ENCODE peak calls at places on chromosomes 12 and 14, in seven cellular contexts. W is T-helper 2 cell; G is RCC 7860; S is stimulated activated CD8-positive, alpha-beta memory T cell treated with anti-CD3 and anti-CD28 coated beads, Interleukin-4, amount 100 ng/mL, for 1 hour; J is WERI-Rb-1; Y is choroid plexus epithelial cell; R is H9. N is an unnamed sample.

GRCh38 chr12:52258335-52258901 is 16.0 kb upstream of the KRT86 start:
- DNase-seq in G (no peak), S (no peak), Y (peak), W (no peak), J (peak), R (peak), N (peak)

GRCh38 chr14:36655571-36655962 is 6.1 kb upstream of the PAX9 start:
- DNase-seq in G (no peak), J (no peak), S (no peak), W (no peak), R (peak), Y (no peak), N (no peak)

GRCh38 chr12:102883204-102883799 is 33.7 kb downstream of the PAH start:
- DNase-seq in R (peak), S (no peak), Y (peak), J (peak), G (no peak), W (no peak), N (peak)

GRCh38 chr14:59698793-59699192 is 122.2 kb upstream of the CCDC175 start:
- DNase-seq in R (no peak), G (no peak), S (no peak), J (no peak), Y (peak), W (no peak), N (peak)

GRCh38 chr14:96051642-96052540 is 12.7 kb downstream of the C14orf132 start:
- DNase-seq in G (no peak), W (no peak), S (no peak), J (peak), R (peak), Y (no peak), N (no peak)

GRCh38 chr12:34394211-34395055 is 372.1 kb downstream of the ALG10 start:
- DNase-seq in G (no peak), W (peak), J (peak), S (no peak), Y (no peak), R (peak), N (no peak)

GRCh38 chr12:124392271-124392990 is 97.5 kb downstream of the RFLNA start:
- DNase-seq in S (no peak), W (no peak), Y (peak), R (peak), J (peak), G (peak), N (peak)

GRCh38 chr12:50839032-50839431 is 3.7 kb upstream of the TMPRSS12 start:
- DNase-seq in R (no peak), G (no peak), J (no peak), W (no peak), Y (no peak), S (no peak), N (no peak)

GRCh38 chr14:20262642-20263128 is 23.6 kb downstream of the OR11H4 start:
- DNase-seq in G (peak), S (no peak), Y (peak), R (no peak), W (no peak), J (no peak), N (peak)

GRCh38 chr12:101839324-101840283 is 8.8 kb upstream of the GNPTAB start:
- DNase-seq in R (peak), W (no peak), J (peak), Y (peak), G (peak), S (peak), N (peak)

GRCh38 chr14:64698899-64699298 is 5.3 kb upstream of the PLEKHG3 start:
- DNase-seq in J (no peak), Y (no peak), S (no peak), R (no peak), W (no peak), G (no peak), N (no peak)

GRCh38 chr14:20412422-20412821 is 879 bp downstream of the TEP1 start:
- DNase-seq in S (no peak), W (no peak), Y (peak), G (no peak), R (no peak), J (no peak), N (peak)

GRCh38 chr12:54622463-54623183 is 12.1 kb downstream of the LACRT start:
- DNase-seq in Y (peak), S (no peak), W (no peak), G (no peak), R (no peak), J (no peak), N (peak)

GRCh38 chr12:68235576-68235975 is 10.0 kb upstream of the IL26 start:
- DNase-seq in G (no peak), J (no peak), S (no peak), Y (no peak), R (no peak), W (no peak), N (no peak)

GRCh38 chr12:67991158-67991557 is 1.9 kb downstream of the IFNG-AS1 start:
- DNase-seq in J (no peak), W (no peak), G (no peak), R (no peak), Y (no peak), S (no peak), N (no peak)

GRCh38 chr14:54211562-54212308 is 185.1 kb upstream of the CDKN3 start:
- DNase-seq in R (no peak), S (no peak), Y (peak), J (no peak), W (no peak), G (peak), N (peak)

GRCh38 chr12:119659289-119659897 is 8.5 kb upstream of the PRKAB1 start:
- DNase-seq in Y (peak), R (no peak), J (peak), S (no peak), G (no peak), W (no peak), N (no peak)